ENCODE peak calls at places on chromosome 1, in seven cellular contexts. J is T-cell; C is adipocyte; O is sigmoid colon; E is ELR; D is stimulated activated CD8-positive, alpha-beta memory T cell treated with anti-CD3 and anti-CD28 coated beads, Interleukin-2, amount 100 ng/mL, for 1 hour; R is HT-29. S is an unnamed sample.

GRCh38 chr1:246724001-246724724 is at the start of gene SCCPDH:
- DNase-seq in R (peak), D (peak), J (peak), C (peak), O (peak), E (peak), S (peak)

GRCh38 chr1:204647114-204647804 is 38.3 kb downstream of the LRRN2 start:
- DNase-seq in E (peak), J (no peak), D (no peak), O (no peak), C (peak), R (peak), S (no peak)

GRCh38 chr1:204601979-204602653 is 83.4 kb downstream of the LRRN2 start:
- DNase-seq in R (no peak), D (no peak), J (no peak), E (no peak), O (no peak), C (no peak), S (no peak)

GRCh38 chr1:2564815-2565415 is 8.7 kb downstream of the TNFRSF14 start:
- DNase-seq in O (no peak), D (no peak), C (no peak), J (no peak), E (no peak), R (no peak), S (no peak)

GRCh38 chr1:45059829-45060228 is 47.8 kb downstream of the UROD start:
- DNase-seq in R (no peak), C (no peak), D (no peak), O (no peak), E (no peak), J (no peak), S (no peak)

GRCh38 chr1:30781906-30782305 is 24.3 kb upstream of the LAPTM5 start:
- DNase-seq in D (no peak), C (no peak), E (no peak), O (no peak), R (no peak), J (no peak), S (no peak)

GRCh38 chr1:2989185-2989584 is 32.1 kb upstream of the ACTRT2 start:
- DNase-seq in E (no peak), R (no peak), O (no peak), D (no peak), J (no peak), C (no peak), S (no peak)

GRCh38 chr1:195714248-195714647 is 894.0 kb downstream of the KCNT2 start:
- DNase-seq in O (no peak), J (no peak), D (no peak), E (peak), C (peak), R (no peak), S (no peak)

GRCh38 chr1:44681905-44682900 is 7.7 kb downstream of the ARMH1 start:
- DNase-seq in C (no peak), R (no peak), J (no peak), D (no peak), O (no peak), E (no peak), S (no peak)

GRCh38 chr1:22255341-22256212 is 112.7 kb upstream of the WNT4 start:
- DNase-seq in C (no peak), J (no peak), O (no peak), R (no peak), D (no peak), E (no peak), S (no peak)

S was measured in central memory CD8-positive, alpha-beta T cell.